ENCODE peak calls at places on chromosome 22, in four cellular contexts. P is NT2/D1, K is K562, Q is fibroblast of lung. W is an unnamed sample.

GRCh38 chr22:17944205-17944725 is 80.1 kb downstream of the MICAL3 start:
- DNase-seq in Q (no peak), P (no peak), K (no peak), W (no peak)

GRCh38 chr22:43466710-43467109 is 54.9 kb downstream of the MPPED1 start:
- DNase-seq in P (no peak), Q (no peak), K (no peak), W (no peak)

GRCh38 chr22:38115423-38116205 is 5.1 kb upstream of the BAIAP2L2 start:
- DNase-seq in Q (no peak), P (no peak), K (no peak), W (no peak)

GRCh38 chr22:43185860-43186261 is 1.1 kb downstream of the TTLL12 start:
- DNase-seq in P (no peak), K (peak; percentile 33), Q (peak; percentile 28), W (no peak)

GRCh38 chr22:32868928-32869327 is 67.4 kb downstream of the TIMP3 start:
- DNase-seq in K (no peak), Q (no peak), P (no peak), W (no peak)

GRCh38 chr22:16586170-16586569 is 6.4 kb downstream of the CCT8L2 start:
- DNase-seq in Q (no peak), K (peak; percentile 79), P (no peak), W (no peak)

GRCh38 chr22:18063311-18063710 is 14.5 kb upstream of the PEX26 start:
- DNase-seq in P (no peak), Q (no peak), K (no peak), W (no peak)

GRCh38 chr22:36352775-36353507 is 34.8 kb downstream of the MYH9 start:
- DNase-seq in K (no peak), P (no peak), Q (peak; percentile 93), W (peak; percentile 55)

GRCh38 chr22:44955102-44955501 is 54.7 kb downstream of the PHF21B start:
- DNase-seq in K (no peak), P (no peak), Q (no peak), W (no peak)

GRCh38 chr22:17706947-17707346 is 67.3 kb downstream of the BID start:
- DNase-seq in K (no peak), P (no peak), Q (no peak), W (no peak)

GRCh38 chr22:35449829-35450689 is 50.1 kb downstream of the MCM5 start:
- DNase-seq in K (no peak), Q (no peak), P (no peak), W (no peak)

GRCh38 chr22:37232140-37232998 is 11.7 kb downstream of the RAC2 start:
- DNase-seq in K (no peak), Q (no peak), P (no peak), W (no peak)

GRCh38 chr22:50271011-50271394 is 823 bp upstream of the MAPK11 start:
- DNase-seq in P (no peak), Q (no peak), K (no peak), W (no peak)

GRCh38 chr22:50270302-50271010 is at the start of gene MAPK11:
- DNase-seq in Q (peak; percentile 64), K (peak; percentile 79), P (peak; percentile 57), W (no peak)

GRCh38 chr22:50274311-50274710 is 4.1 kb upstream of the MAPK11 start:
- DNase-seq in K (peak; percentile 64), P (no peak), Q (peak; percentile 74), W (no peak)

GRCh38 chr22:50271519-50271970 is 1.4 kb upstream of the MAPK11 start:
- DNase-seq in Q (peak; percentile 43), P (no peak), K (peak; percentile 84), W (no peak)

GRCh38 chr22:50272103-50272782 is 2.1 kb upstream of the MAPK11 start:
- DNase-seq in P (no peak), K (no peak), Q (no peak), W (no peak)
- H3K4me1 ChIP-seq in P (peaks cover 10% of the 10 kb centered on the region), K (peaks cover 71% of the 10 kb centered on the region), Q (peaks cover 10% of the 10 kb centered on the region), W (peaks cover 42% of the 10 kb centered on the region)

GRCh38 chr22:30968924-30969531 is at the start of gene TUG1:
- DNase-seq in P (peak; percentile 87), K (peak; percentile 98), Q (peak; percentile 98), W (peak; percentile 95)
- H3K9me3 ChIP-seq in P (peaks cover 50% of the 10 kb centered on the region), K (peaks cover 7% of the 10 kb centered on the region), Q (no peaks in the 10 kb centered on the region), W (peaks cover 41% of the 10 kb centered on the region)

DNA sequence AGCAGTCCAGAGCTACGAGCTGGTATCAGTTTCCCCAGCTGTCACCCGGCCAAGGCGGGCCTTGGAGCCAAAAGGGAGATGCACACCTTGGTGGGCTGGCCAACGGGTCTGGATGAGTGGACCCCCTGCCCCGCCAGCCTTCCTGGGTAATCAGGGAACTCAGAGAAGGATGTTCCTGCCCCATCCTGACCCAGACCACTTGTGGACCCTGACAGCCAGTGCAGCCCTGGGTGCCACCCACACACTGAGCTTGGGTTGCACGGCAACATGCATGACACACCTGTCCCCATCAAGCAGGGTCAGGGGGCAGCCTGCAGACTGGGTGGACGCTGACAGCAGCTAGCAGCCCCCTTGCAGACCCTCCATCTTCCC is 8.6 kb downstream of the SLC25A1 start:
- DNase-seq in Q (no peak), K (peak; percentile 32), P (no peak), W (no peak)
- H3K4me3 ChIP-seq in Q (no peak overlapping the region), K (peak overlapping the region; percentile 34), P (no peak overlapping the region), W (peak overlapping the region; percentile 64)

DNA sequence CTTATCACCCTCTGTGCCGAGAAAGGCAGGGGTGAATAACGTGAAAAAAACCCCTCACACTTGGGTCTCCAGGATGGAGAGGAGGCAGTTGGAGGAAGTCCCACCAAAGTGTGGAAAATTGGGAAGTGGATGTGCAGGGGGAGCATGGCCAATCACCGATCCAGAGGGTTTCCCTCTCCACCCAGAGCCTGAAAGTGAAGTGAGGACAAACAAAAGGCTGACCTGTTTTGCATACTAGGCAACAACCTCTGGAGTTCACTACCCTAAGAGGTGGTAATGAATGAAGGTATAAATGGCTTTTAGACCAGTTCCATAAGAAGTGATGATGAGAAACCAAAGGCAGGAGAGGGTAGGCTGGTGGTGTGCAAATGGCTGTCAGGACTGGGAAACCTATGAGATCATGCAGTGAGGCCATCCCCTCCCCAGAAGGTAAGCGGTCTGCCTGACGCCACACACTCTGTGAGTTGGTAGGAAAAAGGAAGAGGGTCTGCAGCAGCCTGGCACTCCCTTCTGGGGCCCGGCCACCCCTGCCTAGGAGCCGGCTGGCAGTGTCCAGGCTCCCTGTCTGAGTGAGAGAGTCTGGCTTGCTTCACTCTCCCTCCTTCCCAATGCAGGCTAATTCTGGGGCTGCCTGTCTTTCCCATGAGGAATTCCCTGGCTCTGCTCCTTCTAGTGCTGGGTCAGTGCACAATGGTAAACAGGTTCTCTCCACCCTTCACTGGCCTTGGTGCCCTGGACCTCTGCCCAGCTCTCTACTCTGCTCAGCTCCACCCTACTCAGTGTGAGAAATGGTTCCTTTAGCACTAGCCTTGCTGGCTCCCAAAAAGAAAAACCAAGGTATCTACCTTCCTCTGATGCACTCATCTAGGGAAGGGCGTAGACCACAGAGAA is 15.6 kb downstream of the TBC1D10A start:
- DNase-seq in P (no peak), K (no peak), Q (peak; percentile 87), W (peak; percentile 63)
- H3K4me1 ChIP-seq in P (peaks cover 9% of the 10 kb centered on the region), K (peaks cover 10% of the 10 kb centered on the region), Q (peaks cover 32% of the 10 kb centered on the region), W (peaks cover 88% of the 10 kb centered on the region)

DNA sequence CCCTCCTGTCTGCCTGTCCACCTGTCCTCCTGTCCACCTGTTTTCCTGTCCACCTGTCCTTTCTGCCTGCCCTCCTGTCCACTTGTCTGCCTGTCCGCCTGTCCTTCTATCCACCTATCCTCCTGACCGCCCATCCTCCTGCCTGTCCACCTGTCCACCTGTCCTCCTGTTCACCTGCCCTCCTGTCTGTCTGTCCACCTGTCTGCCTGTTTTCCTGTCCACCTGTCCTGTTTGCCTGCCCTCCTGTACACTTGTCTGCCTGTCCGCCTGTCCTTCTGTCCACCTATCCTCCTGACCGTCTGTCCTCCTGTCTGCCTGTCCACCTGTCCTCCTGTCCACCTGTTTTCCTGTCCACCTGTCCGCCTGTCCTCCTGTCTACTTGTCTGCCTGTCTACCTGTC is 682.8 kb downstream of the TBC1D22A start:
- DNase-seq in K (no peak), P (no peak), Q (no peak), W (no peak)
- H3K9me3 ChIP-seq in K (no peaks in the 10 kb centered on the region), P (peaks cover 5% of the 10 kb centered on the region), Q (no peaks in the 10 kb centered on the region), W (no peaks in the 10 kb centered on the region)

GRCh38 chr22:45978275-45978713 is 1.3 kb upstream of the WNT7B start:
- DNase-seq in K (no peak), P (no peak), Q (no peak), W (no peak)
- H3K4me3 ChIP-seq in K (peak overlapping the region; percentile 41), P (peak overlapping the region; percentile 39), Q (no peak overlapping the region), W (peak overlapping the region; percentile 79)

GRCh38 chr22:19889951-19890350 is 35.3 kb upstream of the GNB1L start:
- DNase-seq in K (no peak), Q (no peak), P (no peak), W (no peak)

GRCh38 chr22:19892925-19893324 is 38.3 kb upstream of the GNB1L start:
- DNase-seq in P (no peak), K (no peak), Q (no peak), W (no peak)

GRCh38 chr22:19890502-19891349 is 36.1 kb upstream of the GNB1L start:
- DNase-seq in P (no peak), K (no peak), Q (no peak), W (no peak)

GRCh38 chr22:19892249-19892879 is 37.7 kb upstream of the GNB1L start:
- DNase-seq in P (no peak), Q (peak; percentile 29), K (peak; percentile 84), W (no peak)

GRCh38 chr22:19891350-19892248 is 36.9 kb upstream of the GNB1L start:
- DNase-seq in K (peak; percentile 99), P (peak; percentile 61), Q (peak; percentile 43), W (no peak)
- H3K4me1 ChIP-seq in K (peaks cover 62% of the 10 kb centered on the region), P (peaks cover 17% of the 10 kb centered on the region), Q (peaks cover 15% of the 10 kb centered on the region), W (no peaks in the 10 kb centered on the region)

DNA sequence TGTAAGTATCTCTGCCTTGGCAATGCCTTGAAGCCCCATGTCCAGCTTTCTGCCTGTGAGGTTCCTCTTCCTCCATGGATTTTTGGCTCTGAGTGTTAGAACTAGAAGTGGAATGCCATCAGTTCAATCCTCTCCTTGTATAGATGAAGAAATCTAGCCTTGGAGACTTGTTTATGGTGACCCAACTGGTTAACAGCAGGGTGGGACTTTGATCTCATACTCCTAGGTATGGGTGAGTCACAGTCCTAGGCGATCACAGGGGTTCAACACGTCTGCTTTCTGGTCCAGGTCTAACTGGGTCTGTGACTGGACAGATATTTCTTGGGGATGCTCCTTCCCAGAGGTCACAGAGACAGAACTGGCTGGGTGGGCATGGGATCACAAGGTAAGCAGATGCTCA is 9.2 kb upstream of the MTFP1 start:
- DNase-seq in P (no peak), K (no peak), Q (no peak), W (no peak)
- H3K9me3 ChIP-seq in P (no peaks in the 10 kb centered on the region), K (no peaks in the 10 kb centered on the region), Q (no peaks in the 10 kb centered on the region), W (no peaks in the 10 kb centered on the region)

DNA sequence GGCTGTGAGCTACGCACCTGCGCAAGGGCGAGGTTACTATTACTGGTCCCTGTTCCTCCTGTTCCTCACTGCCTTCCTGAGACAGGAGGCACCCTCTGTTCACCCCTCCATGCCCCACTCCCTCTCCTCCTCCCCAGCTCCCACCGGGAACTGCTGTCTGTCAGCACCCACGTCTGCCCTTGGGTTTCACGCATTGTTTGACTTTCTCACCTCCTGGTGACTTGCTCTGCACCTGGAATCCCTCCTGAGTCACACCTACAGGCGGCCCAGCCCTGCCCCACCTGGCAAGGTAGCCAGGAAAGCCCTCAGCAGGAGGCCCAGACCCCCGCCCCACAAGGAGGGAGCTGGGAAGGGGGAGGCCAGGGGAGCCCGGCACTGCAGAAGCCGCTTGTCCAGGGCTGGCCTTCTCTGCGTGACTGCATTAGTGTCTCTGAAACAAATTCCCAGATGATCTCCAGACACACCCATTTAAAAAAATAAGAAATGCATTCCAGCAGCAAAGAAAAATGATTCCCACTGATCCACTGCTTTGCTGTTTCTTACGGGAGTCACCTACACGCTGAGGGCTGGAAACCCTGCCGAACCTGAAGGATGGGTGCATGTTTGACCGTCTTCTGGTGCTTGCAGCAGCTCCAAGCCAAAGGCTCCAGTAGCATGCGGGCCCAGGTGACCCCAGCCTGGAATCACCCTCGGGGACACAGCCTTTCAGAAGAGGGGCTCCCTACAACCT is 86.3 kb downstream of the CELSR1 start:
- DNase-seq in P (no peak), K (no peak), Q (no peak), W (no peak)
- H3K4me3 ChIP-seq in P (no peak overlapping the region), K (no peak overlapping the region), Q (no peak overlapping the region), W (no peak overlapping the region)

W was measured in thoracic aorta.